ENCODE peak calls at places on chromosomes 4 and X, in six cellular contexts. E is epithelial cell of proximal tubule, L is neural progenitor cell, D is testis, M is spleen, F is hepatocyte. J is an unnamed sample.

GRCh38 chrX:10134921-10135320 is 21.9 kb upstream of the CLCN4 start:
- DNase-seq in M (no peak), F (no peak), D (no peak), E (no peak), L (no peak), J (no peak)

GRCh38 chr4:74638001-74638400 is 156.3 kb downstream of the BTC start:
- DNase-seq in M (no peak), E (no peak), D (no peak), L (no peak), F (no peak), J (no peak)

GRCh38 chrX:134469481-134469880 is 9.5 kb downstream of the HPRT1 start:
- DNase-seq in E (no peak), L (no peak), D (no peak), F (no peak), M (no peak), J (peak)

GRCh38 chr4:40255722-40256281 is 59.0 kb downstream of the RHOH start:
- DNase-seq in F (peak), E (peak), D (no peak), M (no peak), L (no peak), J (peak)

GRCh38 chr4:3471098-3471760 is 8.1 kb downstream of the DOK7 start:
- DNase-seq in D (no peak), M (peak), F (no peak), E (no peak), L (peak), J (no peak)

GRCh38 chrX:71154641-71155040 is 10.0 kb downstream of the NLGN3 start:
- DNase-seq in L (no peak), D (no peak), M (no peak), F (no peak), E (no peak), J (no peak)

GRCh38 chrX:110944323-110944761 is 148.7 kb upstream of the CHRDL1 start:
- DNase-seq in F (peak), E (no peak), L (peak), M (no peak), D (peak), J (peak)

GRCh38 chr4:8121236-8122015 is 37.2 kb downstream of the ABLIM2 start:
- DNase-seq in M (no peak), E (no peak), D (no peak), F (no peak), L (no peak), J (no peak)

GRCh38 chrX:15881498-15881897 is 26.9 kb upstream of the AP1S2 start:
- DNase-seq in E (no peak), D (no peak), F (peak), L (no peak), M (no peak), J (no peak)

GRCh38 chr4:336893-337142 is 796 bp upstream of the ZNF141 start:
- DNase-seq in L (peak), E (no peak), M (no peak), F (peak), D (peak), J (no peak)

GRCh38 chr4:72942565-72942964 is 127.0 kb downstream of the COX18 start:
- DNase-seq in M (no peak), E (no peak), F (no peak), D (no peak), L (no peak), J (no peak)

GRCh38 chr4:140286503-140286902 is 86.9 kb upstream of the SCOC start:
- DNase-seq in E (no peak), L (no peak), D (peak), M (no peak), F (no peak), J (no peak)

GRCh38 chrX:40300286-40300890 is 202.6 kb upstream of the BCOR start:
- DNase-seq in D (no peak), L (peak), F (no peak), E (no peak), M (no peak), J (no peak)

GRCh38 chrX:52363247-52363883 is 5.5 kb upstream of the XAGE2 start:
- DNase-seq in F (peak), M (no peak), D (no peak), E (no peak), L (peak), J (no peak)

DNA sequence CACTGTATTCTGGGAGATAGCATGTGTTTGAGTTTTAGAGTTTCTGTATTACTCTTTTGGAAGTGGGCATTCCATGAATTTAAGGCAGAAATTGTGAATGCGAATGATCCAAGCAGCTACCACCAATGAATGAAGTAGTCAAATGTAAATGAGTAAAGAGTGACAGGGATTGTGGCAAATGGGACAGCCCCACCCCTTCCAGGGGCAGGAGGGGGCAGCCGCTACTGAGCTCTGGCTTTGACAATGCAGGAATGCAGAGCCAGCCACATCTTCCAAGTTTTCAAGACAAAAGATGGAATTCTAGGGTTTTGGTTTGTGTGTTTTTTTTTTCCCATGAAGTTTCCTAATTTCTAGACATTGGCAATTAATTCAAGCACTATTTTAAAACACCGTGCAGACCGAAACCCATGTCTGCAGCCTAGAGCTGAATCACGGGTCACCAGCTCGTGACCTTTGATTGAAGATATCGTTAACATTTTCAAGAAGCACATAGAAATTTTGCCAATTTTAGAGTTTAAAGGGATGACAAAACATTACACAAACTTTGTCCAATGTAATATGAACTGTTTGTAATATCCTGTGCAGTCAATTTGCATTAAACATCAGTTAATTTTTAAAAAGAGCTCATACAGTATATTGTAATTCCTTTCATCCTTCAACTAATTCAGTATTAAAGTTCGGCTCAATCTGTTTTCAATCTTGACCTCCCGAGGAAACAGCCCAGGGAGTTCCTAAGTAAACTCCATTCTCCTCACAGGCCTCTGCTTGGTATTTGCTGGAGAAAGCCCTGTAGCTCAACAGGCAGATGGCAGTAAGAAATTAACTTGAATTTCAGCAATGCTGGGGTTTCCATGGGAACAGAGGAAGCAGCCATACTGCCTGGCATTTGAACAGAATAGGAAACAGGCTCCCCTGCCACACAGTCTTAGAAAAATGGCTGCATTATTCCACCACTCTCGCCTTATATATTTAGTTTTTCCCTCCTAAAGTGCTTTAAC is 83.4 kb downstream of the UCHL1 start:
- DNase-seq in L (peak), M (no peak), E (no peak), F (peak), D (no peak), J (no peak)
- TF ChIP-seq CTCF in L (no peak), M (no peak), E (peak), F (peak), D (no peak), J (no peak)

DNA sequence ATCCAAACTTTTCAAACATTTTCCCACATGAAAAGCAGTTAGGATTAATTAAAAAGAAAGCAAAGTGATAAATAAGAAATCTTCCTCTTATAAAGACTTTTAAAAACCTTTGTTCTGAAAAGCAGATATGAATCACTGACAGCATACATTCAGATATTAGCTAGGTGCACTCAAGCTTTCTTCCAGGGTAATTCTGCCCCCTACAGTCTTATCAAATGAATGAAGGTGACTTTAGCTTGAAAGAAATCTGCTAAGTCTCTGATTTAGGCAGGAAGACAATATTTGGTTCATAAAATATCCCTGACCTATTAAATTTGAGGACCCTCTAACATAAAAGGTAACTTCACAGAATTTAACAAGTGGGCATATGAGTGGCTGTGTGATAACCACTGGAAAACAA is 209.1 kb upstream of the FAM47A start:
- DNase-seq in M (no peak), E (no peak), L (peak), F (peak), D (no peak), J (peak)
- TF ChIP-seq CTCF in M (no peak), E (peak), L (peak), F (peak), D (no peak), J (peak)

GRCh38 chrX:26445288-26445687 is 229.3 kb downstream of the MAGEB5 start:
- DNase-seq in M (no peak), D (no peak), L (no peak), E (no peak), F (no peak), J (no peak)

DNA sequence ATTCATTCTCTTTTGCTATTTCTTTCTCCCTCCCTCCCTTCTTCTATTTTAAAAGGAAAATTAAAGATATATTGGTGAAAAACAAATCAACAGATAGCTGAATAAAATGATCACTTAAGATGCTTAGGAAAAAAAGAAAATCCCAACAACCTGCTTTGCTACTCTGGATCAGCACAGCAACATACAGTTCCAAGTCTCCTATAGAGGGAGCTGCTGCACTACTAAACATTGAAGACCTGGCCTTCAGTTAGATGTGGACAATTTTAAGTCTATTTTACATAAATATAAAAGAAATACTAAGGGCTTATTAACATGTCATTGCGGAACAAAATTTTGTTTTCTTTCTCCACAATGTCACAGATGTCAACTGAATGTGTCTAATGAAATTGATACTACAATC is 226.4 kb downstream of the MAGEB5 start:
- DNase-seq in E (no peak), D (peak), M (no peak), L (peak), F (peak), J (peak)
- TF ChIP-seq CTCF in E (peak), D (no peak), M (no peak), L (peak), F (peak), J (peak)

GRCh38 chrX:136210243-136210642 is 41.0 kb downstream of the MAP7D3 start:
- DNase-seq in L (no peak), E (no peak), F (no peak), M (no peak), D (no peak), J (no peak)

GRCh38 chrX:136210806-136211205 is 40.4 kb downstream of the MAP7D3 start:
- DNase-seq in F (no peak), D (no peak), M (no peak), E (no peak), L (no peak), J (no peak)

GRCh38 chrX:136207546-136207945 is 43.7 kb downstream of the MAP7D3 start:
- DNase-seq in M (no peak), D (no peak), L (no peak), F (no peak), E (no peak), J (no peak)

GRCh38 chrX:136209751-136210150 is 41.4 kb downstream of the MAP7D3 start:
- DNase-seq in D (no peak), L (no peak), M (no peak), E (no peak), F (no peak), J (no peak)

DNA sequence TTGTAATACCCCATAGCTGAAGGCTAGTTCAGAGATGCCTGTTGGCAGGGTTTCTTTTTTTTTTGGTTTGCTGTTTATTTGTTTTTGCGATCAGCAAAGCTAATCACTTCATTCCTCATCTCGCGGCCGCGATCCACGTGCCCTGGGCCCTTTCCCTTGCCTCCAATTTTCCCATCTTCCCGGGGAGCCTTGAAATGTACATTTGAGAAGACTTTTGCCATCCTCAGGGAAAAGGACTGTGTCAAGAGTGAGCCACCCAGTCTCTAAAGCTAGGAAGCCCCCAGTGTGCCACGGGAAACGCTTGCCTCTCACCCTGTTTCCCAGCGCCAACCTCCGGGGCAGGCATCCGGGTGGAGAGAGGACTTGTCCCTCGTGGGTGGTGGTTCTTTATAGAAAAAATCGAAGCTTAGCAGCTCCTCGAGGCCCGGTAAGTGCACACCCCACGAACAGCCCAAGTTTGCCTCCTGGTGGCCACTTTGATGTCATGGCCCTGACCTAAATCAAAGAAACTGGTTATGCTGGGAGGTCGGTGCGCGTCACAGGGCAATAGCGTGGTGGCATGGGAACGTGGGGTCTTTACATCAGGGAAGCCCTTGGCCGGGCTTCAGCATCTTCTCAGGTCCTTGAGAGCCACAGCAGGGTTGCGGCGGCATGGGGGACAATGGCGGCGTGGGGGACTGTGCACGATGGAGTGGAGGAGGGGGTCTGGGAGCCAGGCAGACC is 42.0 kb downstream of the MAP7D3 start:
- DNase-seq in M (no peak), F (peak), D (peak), L (peak), E (no peak), J (peak)
- TF ChIP-seq CTCF in M (peak), F (peak), D (peak), L (peak), E (peak), J (peak)

GRCh38 chr4:6147441-6147840 is 52.9 kb downstream of the JAKMIP1 start:
- DNase-seq in M (peak), D (no peak), E (no peak), F (no peak), L (no peak), J (no peak)

GRCh38 chr4:6152879-6153705 is 47.3 kb downstream of the JAKMIP1 start:
- DNase-seq in D (no peak), E (no peak), F (no peak), M (no peak), L (no peak), J (no peak)

GRCh38 chr4:6150046-6150735 is 50.2 kb downstream of the JAKMIP1 start:
- DNase-seq in M (no peak), D (no peak), L (no peak), F (no peak), E (no peak), J (no peak)

GRCh38 chr4:6143603-6144181 is 56.7 kb downstream of the JAKMIP1 start:
- DNase-seq in E (no peak), L (no peak), D (no peak), M (no peak), F (no peak), J (no peak)

GRCh38 chr4:6148506-6149205 is 51.7 kb downstream of the JAKMIP1 start:
- DNase-seq in E (no peak), M (no peak), D (no peak), F (no peak), L (no peak), J (no peak)
- TF ChIP-seq CTCF in E (no peak), M (no peak), D (no peak), F (no peak), L (no peak), J (no peak)

J was measured in MCF 10A.